ENCODE peak calls at places on chromosomes 4 and X, in nine cellular contexts. One of them, this sample, is unnamed.

GRCh38 chr4:174474457-174475075 is 47.7 kb downstream of the HPGD start:
- DNase-seq in progenitor cell of endocrine pancreas: no peak
- DNase-seq in cardiac muscle cell: no peak
- DNase-seq in WTC11: peak
- DNase-seq in PC-3: no peak
- DNase-seq in fibroblast of the aortic adventitia: no peak
- DNase-seq in AG04450: no peak
- DNase-seq in lower leg skin: no peak
- DNase-seq in heart right ventricle: no peak
- DNase-seq in this sample: no peak

GRCh38 chrX:132463411-132463810 is 25.4 kb downstream of the MBNL3 start:
- DNase-seq in heart right ventricle: no peak
- DNase-seq in cardiac muscle cell: no peak
- DNase-seq in PC-3: peak
- DNase-seq in AG04450: no peak
- DNase-seq in lower leg skin: no peak
- DNase-seq in fibroblast of the aortic adventitia: peak
- DNase-seq in WTC11: peak
- DNase-seq in progenitor cell of endocrine pancreas: no peak
- DNase-seq in this sample: no peak

GRCh38 chrX:134520860-134521390 is 61.0 kb downstream of the HPRT1 start:
- DNase-seq in PC-3: peak
- DNase-seq in WTC11: peak
- DNase-seq in fibroblast of the aortic adventitia: peak
- DNase-seq in heart right ventricle: peak
- DNase-seq in AG04450: no peak
- DNase-seq in lower leg skin: no peak
- DNase-seq in cardiac muscle cell: peak
- DNase-seq in progenitor cell of endocrine pancreas: no peak
- DNase-seq in this sample: no peak

GRCh38 chr4:53863731-53864130 is 200.7 kb downstream of the CHIC2 start:
- DNase-seq in PC-3: no peak
- DNase-seq in lower leg skin: no peak
- DNase-seq in cardiac muscle cell: peak
- DNase-seq in WTC11: no peak
- DNase-seq in progenitor cell of endocrine pancreas: no peak
- DNase-seq in heart right ventricle: peak
- DNase-seq in fibroblast of the aortic adventitia: peak
- DNase-seq in AG04450: no peak
- DNase-seq in this sample: no peak

GRCh38 chrX:19174401-19175025 is 52.2 kb upstream of the ADGRG2 start:
- DNase-seq in cardiac muscle cell: peak
- DNase-seq in AG04450: no peak
- DNase-seq in fibroblast of the aortic adventitia: peak
- DNase-seq in lower leg skin: no peak
- DNase-seq in PC-3: peak
- DNase-seq in progenitor cell of endocrine pancreas: no peak
- DNase-seq in heart right ventricle: no peak
- DNase-seq in WTC11: no peak
- DNase-seq in this sample: no peak

GRCh38 chr4:46931981-46932380 is 22.9 kb upstream of the COX7B2 start:
- DNase-seq in AG04450: no peak
- DNase-seq in PC-3: peak
- DNase-seq in cardiac muscle cell: peak
- DNase-seq in heart right ventricle: peak
- DNase-seq in fibroblast of the aortic adventitia: peak
- DNase-seq in WTC11: peak
- DNase-seq in lower leg skin: no peak
- DNase-seq in progenitor cell of endocrine pancreas: no peak
- DNase-seq in this sample: no peak

GRCh38 chr4:85477538-85477937 is 2.6 kb downstream of the ARHGAP24 start:
- DNase-seq in progenitor cell of endocrine pancreas: no peak
- DNase-seq in fibroblast of the aortic adventitia: no peak
- DNase-seq in AG04450: no peak
- DNase-seq in PC-3: no peak
- DNase-seq in heart right ventricle: no peak
- DNase-seq in cardiac muscle cell: no peak
- DNase-seq in lower leg skin: no peak
- DNase-seq in WTC11: no peak
- DNase-seq in this sample: no peak

GRCh38 chrX:3811331-3812311 is 98.2 kb upstream of the PRKX start:
- DNase-seq in fibroblast of the aortic adventitia: peak
- DNase-seq in heart right ventricle: peak
- DNase-seq in PC-3: no peak
- DNase-seq in AG04450: no peak
- DNase-seq in WTC11: no peak
- DNase-seq in lower leg skin: no peak
- DNase-seq in progenitor cell of endocrine pancreas: no peak
- DNase-seq in cardiac muscle cell: peak
- DNase-seq in this sample: no peak

GRCh38 chr4:152528060-152528459 is 7.8 kb downstream of the FBXW7 start:
- DNase-seq in fibroblast of the aortic adventitia: no peak
- DNase-seq in progenitor cell of endocrine pancreas: no peak
- DNase-seq in AG04450: no peak
- DNase-seq in PC-3: no peak
- DNase-seq in heart right ventricle: no peak
- DNase-seq in WTC11: no peak
- DNase-seq in cardiac muscle cell: no peak
- DNase-seq in lower leg skin: no peak
- DNase-seq in this sample: no peak

GRCh38 chr4:124515591-124515990 is 196.9 kb downstream of the ANKRD50 start:
- DNase-seq in fibroblast of the aortic adventitia: no peak
- DNase-seq in lower leg skin: no peak
- DNase-seq in PC-3: no peak
- DNase-seq in progenitor cell of endocrine pancreas: no peak
- DNase-seq in heart right ventricle: no peak
- DNase-seq in AG04450: no peak
- DNase-seq in cardiac muscle cell: no peak
- DNase-seq in WTC11: no peak
- DNase-seq in this sample: no peak
- TF ChIP-seq CTCF in fibroblast of the aortic adventitia: no peak
- TF ChIP-seq CTCF in lower leg skin: no peak
- TF ChIP-seq CTCF in PC-3: no peak
- TF ChIP-seq CTCF in progenitor cell of endocrine pancreas: no peak
- TF ChIP-seq CTCF in heart right ventricle: no peak
- TF ChIP-seq CTCF in AG04450: no peak
- TF ChIP-seq CTCF in cardiac muscle cell: no peak
- TF ChIP-seq CTCF in WTC11: no peak
- TF ChIP-seq CTCF in this sample: no peak

GRCh38 chrX:155865193-155865592 is 16.0 kb upstream of the VAMP7 start:
- DNase-seq in PC-3: no peak
- DNase-seq in cardiac muscle cell: no peak
- DNase-seq in progenitor cell of endocrine pancreas: no peak
- DNase-seq in AG04450: no peak
- DNase-seq in heart right ventricle: no peak
- DNase-seq in lower leg skin: no peak
- DNase-seq in WTC11: no peak
- DNase-seq in fibroblast of the aortic adventitia: no peak
- DNase-seq in this sample: no peak

GRCh38 chrX:155867821-155868220 is 13.3 kb upstream of the VAMP7 start:
- DNase-seq in fibroblast of the aortic adventitia: no peak
- DNase-seq in AG04450: no peak
- DNase-seq in PC-3: no peak
- DNase-seq in WTC11: no peak
- DNase-seq in heart right ventricle: no peak
- DNase-seq in progenitor cell of endocrine pancreas: no peak
- DNase-seq in cardiac muscle cell: no peak
- DNase-seq in lower leg skin: no peak
- DNase-seq in this sample: no peak

DNA sequence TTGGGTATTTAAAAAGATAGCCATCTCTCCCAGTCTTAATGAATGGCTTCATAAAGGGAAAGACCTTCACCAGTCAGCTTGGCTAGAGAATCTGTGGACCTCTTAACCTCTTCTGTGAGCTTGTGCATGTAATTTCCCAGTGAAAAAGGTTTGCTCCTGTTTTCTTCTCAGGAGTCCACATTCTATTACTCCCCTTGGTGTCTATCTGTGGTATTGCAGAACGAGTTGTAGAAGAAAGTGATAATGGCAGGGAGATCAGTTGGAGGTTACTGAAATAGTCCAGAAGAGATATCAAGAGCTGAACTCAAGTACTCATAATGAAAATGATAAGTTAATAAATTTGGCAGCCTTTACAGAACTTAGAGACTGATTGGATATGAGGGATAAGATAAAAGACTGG is 16.5 kb upstream of the VAMP7 start:
- DNase-seq in PC-3: peak
- DNase-seq in cardiac muscle cell: peak
- DNase-seq in AG04450: no peak
- DNase-seq in progenitor cell of endocrine pancreas: no peak
- DNase-seq in lower leg skin: no peak
- DNase-seq in heart right ventricle: no peak
- DNase-seq in WTC11: no peak
- DNase-seq in fibroblast of the aortic adventitia: peak
- DNase-seq in this sample: no peak
- TF ChIP-seq CTCF in PC-3: peak
- TF ChIP-seq CTCF in cardiac muscle cell: peak
- TF ChIP-seq CTCF in AG04450: peak
- TF ChIP-seq CTCF in progenitor cell of endocrine pancreas: no peak
- TF ChIP-seq CTCF in lower leg skin: no peak
- TF ChIP-seq CTCF in heart right ventricle: no peak
- TF ChIP-seq CTCF in WTC11: no peak
- TF ChIP-seq CTCF in fibroblast of the aortic adventitia: peak
- TF ChIP-seq CTCF in this sample: no peak

GRCh38 chrX:140053841-140054240 is 88.5 kb upstream of the CXorf66 start:
- DNase-seq in heart right ventricle: no peak
- DNase-seq in PC-3: no peak
- DNase-seq in AG04450: no peak
- DNase-seq in fibroblast of the aortic adventitia: no peak
- DNase-seq in progenitor cell of endocrine pancreas: no peak
- DNase-seq in cardiac muscle cell: no peak
- DNase-seq in WTC11: peak
- DNase-seq in lower leg skin: no peak
- DNase-seq in this sample: no peak

DNA sequence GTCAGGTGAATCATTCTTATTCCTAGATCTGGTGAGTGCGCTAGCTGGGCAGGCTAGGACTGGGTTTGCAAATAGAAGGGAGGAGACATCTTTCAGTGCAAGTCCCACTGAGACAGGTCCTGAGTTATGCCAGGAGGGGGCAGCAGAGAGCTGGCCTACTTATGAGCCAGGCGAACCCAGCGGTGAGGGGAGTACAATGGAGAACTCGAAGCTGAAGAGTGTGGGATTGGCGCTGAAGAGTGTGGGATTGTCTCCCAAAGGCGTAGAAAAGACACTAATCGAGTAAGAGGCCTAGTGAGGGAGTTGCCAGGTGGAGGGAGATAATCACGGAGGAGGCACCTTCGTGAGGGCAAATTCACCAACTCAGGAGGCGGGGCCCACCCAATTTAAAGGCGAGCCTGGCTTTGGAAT is 91.7 kb upstream of the CXorf66 start:
- DNase-seq in AG04450: peak
- DNase-seq in fibroblast of the aortic adventitia: peak
- DNase-seq in WTC11: peak
- DNase-seq in lower leg skin: peak
- DNase-seq in cardiac muscle cell: peak
- DNase-seq in progenitor cell of endocrine pancreas: peak
- DNase-seq in PC-3: peak
- DNase-seq in heart right ventricle: peak
- DNase-seq in this sample: peak
- TF ChIP-seq CTCF in AG04450: peak
- TF ChIP-seq CTCF in fibroblast of the aortic adventitia: peak
- TF ChIP-seq CTCF in WTC11: peak
- TF ChIP-seq CTCF in lower leg skin: no peak
- TF ChIP-seq CTCF in cardiac muscle cell: peak
- TF ChIP-seq CTCF in progenitor cell of endocrine pancreas: peak
- TF ChIP-seq CTCF in PC-3: peak
- TF ChIP-seq CTCF in heart right ventricle: peak
- TF ChIP-seq CTCF in this sample: no peak

GRCh38 chr4:169151671-169152070 is 119.1 kb downstream of the SH3RF1 start:
- DNase-seq in heart right ventricle: no peak
- DNase-seq in fibroblast of the aortic adventitia: peak
- DNase-seq in progenitor cell of endocrine pancreas: no peak
- DNase-seq in lower leg skin: no peak
- DNase-seq in AG04450: peak
- DNase-seq in cardiac muscle cell: peak
- DNase-seq in PC-3: peak
- DNase-seq in WTC11: no peak
- DNase-seq in this sample: no peak

GRCh38 chr4:169150806-169151205 is 120.0 kb downstream of the SH3RF1 start:
- DNase-seq in lower leg skin: no peak
- DNase-seq in fibroblast of the aortic adventitia: peak
- DNase-seq in cardiac muscle cell: peak
- DNase-seq in WTC11: no peak
- DNase-seq in progenitor cell of endocrine pancreas: no peak
- DNase-seq in heart right ventricle: no peak
- DNase-seq in PC-3: no peak
- DNase-seq in AG04450: no peak
- DNase-seq in this sample: no peak

GRCh38 chr4:169152104-169152503 is 118.7 kb downstream of the SH3RF1 start:
- DNase-seq in WTC11: no peak
- DNase-seq in AG04450: no peak
- DNase-seq in heart right ventricle: no peak
- DNase-seq in fibroblast of the aortic adventitia: no peak
- DNase-seq in progenitor cell of endocrine pancreas: no peak
- DNase-seq in cardiac muscle cell: no peak
- DNase-seq in lower leg skin: no peak
- DNase-seq in PC-3: no peak
- DNase-seq in this sample: no peak

GRCh38 chr4:169153451-169153850 is 117.3 kb downstream of the SH3RF1 start:
- DNase-seq in progenitor cell of endocrine pancreas: no peak
- DNase-seq in heart right ventricle: no peak
- DNase-seq in cardiac muscle cell: no peak
- DNase-seq in AG04450: no peak
- DNase-seq in fibroblast of the aortic adventitia: no peak
- DNase-seq in PC-3: no peak
- DNase-seq in lower leg skin: no peak
- DNase-seq in WTC11: no peak
- DNase-seq in this sample: no peak

DNA sequence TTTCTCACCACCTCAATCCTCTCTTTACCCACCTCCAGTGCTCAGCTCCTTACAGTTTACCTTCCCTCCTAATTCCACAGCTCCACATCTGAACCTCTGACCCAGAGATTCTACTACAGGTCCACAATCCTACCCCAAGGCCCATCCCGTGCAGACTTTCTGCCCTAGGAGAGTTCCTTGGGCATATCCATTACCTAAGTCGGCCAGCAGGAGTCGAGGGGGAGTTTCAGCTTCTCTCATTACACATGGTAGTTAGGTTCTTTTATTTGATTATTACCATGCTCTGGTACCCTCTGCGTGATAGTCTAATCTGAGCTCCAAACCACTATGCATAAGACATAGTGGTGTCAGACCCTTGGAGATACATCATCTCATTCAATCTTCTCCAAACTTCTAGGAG is 117.9 kb downstream of the SH3RF1 start:
- DNase-seq in cardiac muscle cell: no peak
- DNase-seq in progenitor cell of endocrine pancreas: no peak
- DNase-seq in lower leg skin: no peak
- DNase-seq in WTC11: peak
- DNase-seq in fibroblast of the aortic adventitia: no peak
- DNase-seq in AG04450: no peak
- DNase-seq in PC-3: no peak
- DNase-seq in heart right ventricle: no peak
- DNase-seq in this sample: no peak
- TF ChIP-seq CTCF in cardiac muscle cell: no peak
- TF ChIP-seq CTCF in progenitor cell of endocrine pancreas: peak
- TF ChIP-seq CTCF in lower leg skin: no peak
- TF ChIP-seq CTCF in WTC11: peak
- TF ChIP-seq CTCF in fibroblast of the aortic adventitia: peak
- TF ChIP-seq CTCF in AG04450: peak
- TF ChIP-seq CTCF in PC-3: peak
- TF ChIP-seq CTCF in heart right ventricle: no peak
- TF ChIP-seq CTCF in this sample: no peak

GRCh38 chr4:82901129-82901718 is 689 bp downstream of the THAP9 start:
- DNase-seq in AG04450: no peak
- DNase-seq in heart right ventricle: no peak
- DNase-seq in cardiac muscle cell: no peak
- DNase-seq in lower leg skin: no peak
- DNase-seq in progenitor cell of endocrine pancreas: no peak
- DNase-seq in WTC11: no peak
- DNase-seq in fibroblast of the aortic adventitia: no peak
- DNase-seq in PC-3: no peak
- DNase-seq in this sample: no peak
- TF ChIP-seq CTCF in AG04450: no peak
- TF ChIP-seq CTCF in heart right ventricle: no peak
- TF ChIP-seq CTCF in cardiac muscle cell: no peak
- TF ChIP-seq CTCF in lower leg skin: no peak
- TF ChIP-seq CTCF in progenitor cell of endocrine pancreas: no peak
- TF ChIP-seq CTCF in WTC11: no peak
- TF ChIP-seq CTCF in fibroblast of the aortic adventitia: no peak
- TF ChIP-seq CTCF in PC-3: no peak
- TF ChIP-seq CTCF in this sample: no peak

This sample was measured in omental fat pad.